ENCODE peak calls at places on chromosomes 2 and 18, in four cellular contexts. Q is hepatocyte; E is CD8-positive, alpha-beta T cell; W is fibroblast of lung. D is an unnamed sample.

GRCh38 chr2:210370562-210370961 is 55.6 kb upstream of the MYL1 start:
- DNase-seq in Q (no peak), E (no peak), W (no peak), D (no peak)

GRCh38 chr18:3995476-3996102 is 459.5 kb downstream of the DLGAP1 start:
- DNase-seq in Q (peak), E (peak), W (peak), D (peak)

GRCh38 chr2:217794133-217794986 is 208.4 kb downstream of the TNS1 start:
- DNase-seq in Q (no peak), E (peak), W (no peak), D (no peak)

GRCh38 chr2:101296314-101296809 is 12.1 kb downstream of the RNF149 start:
- DNase-seq in Q (no peak), E (no peak), W (no peak), D (no peak)

GRCh38 chr2:111226797-111227700 is 106.3 kb downstream of the BCL2L11 start:
- DNase-seq in Q (no peak), E (no peak), W (peak), D (no peak)

GRCh38 chr18:3329471-3329870 is 67.5 kb downstream of the MYL12B start:
- DNase-seq in Q (no peak), E (no peak), W (no peak), D (no peak)

GRCh38 chr18:35089918-35090550 is 48.8 kb downstream of the MAPRE2 start:
- DNase-seq in Q (no peak), E (no peak), W (no peak), D (no peak)

GRCh38 chr18:59742325-59743111 is 45.3 kb upstream of the CCBE1 start:
- DNase-seq in Q (no peak), E (no peak), W (peak), D (peak)

GRCh38 chr18:58484989-58485962 is 143.6 kb downstream of the ALPK2 start:
- DNase-seq in Q (peak), E (no peak), W (no peak), D (no peak)
- TF ChIP-seq CTCF in Q (peak), E (no peak), W (no peak), D (no peak)

DNA sequence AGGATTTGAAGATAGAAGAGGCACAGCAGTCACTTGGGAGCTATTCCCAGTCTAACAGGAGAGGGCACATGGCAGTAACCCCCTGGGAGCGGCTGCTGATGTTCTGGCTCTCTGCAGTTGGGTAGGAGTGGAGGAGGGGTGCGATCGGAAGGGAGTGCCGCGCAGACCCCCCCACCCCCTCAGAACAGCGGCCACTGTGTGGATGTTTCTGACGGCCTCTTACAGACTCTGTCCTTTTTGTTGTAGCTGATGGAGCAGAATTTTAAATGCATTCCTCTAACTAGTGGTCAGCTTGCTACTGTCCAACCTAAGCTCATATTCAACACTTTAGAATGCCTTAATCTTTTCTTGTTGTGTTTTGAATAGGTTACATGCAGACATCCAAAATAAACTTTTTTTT is 127.9 kb downstream of the AGAP1 start:
- DNase-seq in Q (no peak), E (no peak), W (no peak), D (no peak)
- H3K27ac ChIP-seq in Q (no peak), E (no peak), W (no peak), D (no peak)

DNA sequence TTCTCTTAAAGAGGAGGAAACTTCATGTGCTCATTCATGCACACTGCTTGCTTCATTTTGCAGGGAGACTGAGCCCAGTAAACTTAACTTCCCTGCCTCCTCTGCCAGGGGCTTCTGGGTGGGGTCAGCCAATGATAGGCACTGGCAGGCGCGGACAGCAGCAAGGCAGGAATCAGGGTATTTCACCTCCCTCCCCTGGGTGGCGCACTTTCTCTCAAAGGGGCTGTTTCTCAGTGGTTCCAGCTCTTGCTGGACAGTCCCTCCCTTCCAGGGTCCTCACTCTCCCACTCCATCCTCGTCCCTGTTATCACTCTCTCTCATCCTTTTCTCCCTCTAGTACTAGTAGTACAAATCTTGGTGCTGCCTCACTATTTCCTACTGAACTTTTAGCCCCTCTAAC is 320.5 kb upstream of the ZNF521 start:
- DNase-seq in Q (no peak), E (no peak), W (no peak), D (no peak)
- TF ChIP-seq CTCF in Q (no peak), E (no peak), W (no peak), D (no peak)

GRCh38 chr2:204425821-204426220 is 119.5 kb upstream of the PARD3B start:
- DNase-seq in Q (no peak), E (no peak), W (no peak), D (no peak)

GRCh38 chr2:204432196-204432595 is 113.1 kb upstream of the PARD3B start:
- DNase-seq in Q (no peak), E (no peak), W (no peak), D (no peak)

GRCh38 chr2:204431529-204431928 is 113.7 kb upstream of the PARD3B start:
- DNase-seq in Q (no peak), E (no peak), W (no peak), D (no peak)

DNA sequence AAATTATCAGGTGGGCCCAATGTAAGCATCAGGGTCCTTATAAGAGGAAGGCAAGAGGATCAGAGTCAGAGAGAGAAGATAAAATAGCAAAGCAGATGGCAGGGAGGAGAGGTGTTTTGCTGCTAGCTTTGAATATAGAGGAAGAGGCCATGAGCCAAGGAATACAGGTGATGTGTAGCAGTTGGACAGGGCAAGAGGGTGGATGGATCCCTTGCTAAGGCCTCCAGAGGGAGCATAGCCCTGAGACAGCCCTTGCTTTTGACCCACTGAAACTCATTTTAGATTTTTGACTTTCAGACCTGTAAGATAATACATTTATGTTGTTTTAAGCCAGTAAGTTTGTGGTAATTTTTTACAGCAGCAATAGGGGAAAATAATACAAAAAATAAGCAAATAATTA is 116.6 kb upstream of the PARD3B start:
- DNase-seq in Q (no peak), E (no peak), W (no peak), D (no peak)
- H3K27ac ChIP-seq in Q (no peak), E (no peak), W (no peak), D (no peak)

GRCh38 chr2:150485871-150486538 is 1.5 kb downstream of the RND3 start:
- DNase-seq in Q (peak), E (no peak), W (peak), D (peak)
- TF ChIP-seq CTCF in Q (no peak), E (no peak), W (no peak), D (no peak)

D was measured in cardiac muscle cell.